ENCODE peak calls at places on chromosomes 13 and 19, in nine cellular contexts. U, W, P, D, B, N, F, Q and T are unnamed samples.

GRCh38 chr13:111337741-111338140 is 17.3 kb downstream of the TEX29 start:
- DNase-seq in N (no peak), D (no peak), U (no peak), Q (no peak), W (no peak), B (no peak), F (peak), P (no peak), T (no peak)

GRCh38 chr13:98975822-98976261 is 2.0 kb downstream of the DOCK9 start:
- DNase-seq in W (no peak), D (no peak), U (no peak), Q (no peak), B (no peak), F (no peak), N (no peak), P (peak), T (no peak)

GRCh38 chr19:6476155-6476895 is 5.3 kb downstream of the DENND1C start:
- DNase-seq in F (no peak), Q (peak), B (no peak), D (no peak), U (peak), W (peak), N (peak), P (peak), T (no peak)

GRCh38 chr13:99860736-99861135 is 110.8 kb downstream of the ZIC5 start:
- DNase-seq in D (no peak), Q (no peak), P (no peak), W (no peak), F (no peak), U (no peak), B (no peak), N (no peak), T (no peak)

GRCh38 chr13:113427562-113428468 is 25.5 kb downstream of the ADPRHL1 start:
- DNase-seq in U (no peak), F (no peak), N (no peak), W (no peak), P (no peak), Q (no peak), B (no peak), D (no peak), T (no peak)

GRCh38 chr13:21338156-21338555 is 120.9 kb downstream of the ZDHHC20 start:
- DNase-seq in D (no peak), B (no peak), N (no peak), U (no peak), F (no peak), W (no peak), P (no peak), Q (no peak), T (no peak)

GRCh38 chr13:42066542-42066941 is 18.1 kb downstream of the DGKH start:
- DNase-seq in F (no peak), D (no peak), B (no peak), U (no peak), Q (no peak), N (no peak), P (no peak), W (no peak), T (no peak)

GRCh38 chr19:1944088-1944915 is 3.3 kb downstream of the CSNK1G2 start:
- DNase-seq in B (no peak), U (no peak), P (no peak), F (no peak), D (no peak), N (no peak), W (no peak), Q (peak), T (no peak)

GRCh38 chr13:36046672-36047071 is 84.5 kb downstream of the DCLK1 start:
- DNase-seq in U (no peak), B (no peak), F (no peak), P (no peak), W (no peak), N (no peak), Q (no peak), D (no peak), T (no peak)

GRCh38 chr19:10543420-10544241 is at the start of gene ATG4D:
- DNase-seq in B (peak), Q (peak), P (peak), D (peak), W (peak), U (peak), N (peak), F (peak), T (no peak)

GRCh38 chr19:58544591-58545285 is 874 bp downstream of the TRIM28 start:
- DNase-seq in Q (no peak), W (no peak), P (peak), N (no peak), D (no peak), F (no peak), B (no peak), U (no peak), T (no peak)

GRCh38 chr19:48698046-48698445 is 2.3 kb downstream of the FUT2 start:
- DNase-seq in W (no peak), B (no peak), P (no peak), U (no peak), F (no peak), Q (no peak), N (no peak), D (no peak), T (no peak)

GRCh38 chr19:12156254-12157058 is at the start of gene ZNF625:
- DNase-seq in F (peak), D (peak), Q (peak), U (peak), P (peak), N (peak), B (peak), W (peak), T (peak)

GRCh38 chr19:48695743-48696352 is at the start of gene FUT2:
- DNase-seq in F (no peak), P (no peak), W (no peak), N (peak), B (no peak), Q (no peak), U (no peak), D (no peak), T (no peak)

GRCh38 chr13:23460309-23460708 is 26.8 kb upstream of the SACS start:
- DNase-seq in N (no peak), U (no peak), F (no peak), D (no peak), B (no peak), W (no peak), Q (no peak), P (no peak), T (no peak)

GRCh38 chr13:102724923-102725322 is 30.1 kb upstream of the METTL21C start:
- DNase-seq in B (no peak), F (no peak), Q (no peak), P (peak), W (no peak), D (peak), N (no peak), U (no peak), T (no peak)

GRCh38 chr13:48828962-48829405 is 146.7 kb upstream of the FNDC3A start:
- DNase-seq in W (no peak), U (no peak), Q (no peak), D (no peak), N (no peak), F (no peak), P (no peak), B (no peak), T (no peak)

GRCh38 chr13:84896128-84896527 is 903.1 kb downstream of the SLITRK6 start:
- DNase-seq in D (no peak), F (no peak), B (no peak), Q (peak), W (no peak), P (peak), N (peak), U (no peak), T (no peak)

GRCh38 chr19:33627526-33627925 is 5.8 kb downstream of the CHST8 start:
- DNase-seq in W (no peak), F (no peak), P (no peak), U (peak), N (no peak), D (no peak), Q (no peak), B (no peak), T (no peak)

GRCh38 chr13:19810996-19811881 is 28.5 kb upstream of the PSPC1 start:
- DNase-seq in N (peak), B (no peak), D (no peak), F (no peak), U (no peak), P (no peak), W (no peak), Q (no peak), T (no peak)

GRCh38 chr13:70249332-70250064 is 141.2 kb upstream of the KLHL1 start:
- DNase-seq in D (no peak), Q (no peak), P (no peak), F (no peak), N (no peak), W (no peak), B (no peak), U (no peak), T (no peak)

GRCh38 chr13:71249031-71249430 is 618.0 kb downstream of the DACH1 start:
- DNase-seq in B (no peak), P (no peak), F (no peak), D (no peak), Q (no peak), N (no peak), W (no peak), U (no peak), T (no peak)

GRCh38 chr13:33100876-33101275 is 84.7 kb downstream of the KL start:
- DNase-seq in U (no peak), D (no peak), N (no peak), B (no peak), Q (no peak), P (no peak), F (no peak), W (no peak), T (no peak)

DNA sequence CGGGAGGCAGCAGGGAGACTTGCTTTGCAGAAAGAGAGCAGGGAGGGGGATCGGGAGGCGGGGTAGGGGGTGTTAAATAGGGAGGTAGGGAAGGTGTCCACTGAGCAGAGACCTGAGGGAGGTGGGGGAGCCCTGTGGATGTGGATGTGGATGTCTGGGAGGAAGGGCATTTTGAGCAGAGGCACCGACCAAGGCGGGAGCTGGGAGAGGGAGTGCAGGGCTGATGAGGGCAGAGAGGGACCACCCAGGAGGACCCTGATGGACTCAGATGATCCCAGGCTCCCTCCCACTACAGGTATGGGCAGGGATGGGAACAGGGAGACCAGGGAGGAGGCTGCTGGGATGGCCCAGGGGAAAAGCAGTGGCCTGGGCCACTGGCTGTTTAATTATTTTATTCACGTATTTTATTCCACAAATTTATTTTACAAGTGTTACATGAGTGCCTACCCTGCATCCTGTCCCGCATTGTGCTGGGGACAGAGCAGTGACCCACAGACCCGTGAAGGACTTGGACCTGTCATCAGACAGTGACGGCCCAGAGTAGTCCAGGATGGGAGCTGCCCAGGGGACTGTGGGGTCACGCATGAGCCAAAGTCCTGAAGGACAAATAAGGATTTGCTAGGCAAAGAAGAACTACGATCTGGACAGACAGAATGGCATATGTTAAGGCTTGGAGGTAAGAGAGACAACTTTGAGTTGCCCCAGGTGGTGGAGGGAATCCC is 5.3 kb downstream of the GRAMD1A start:
- DNase-seq in Q (no peak), D (no peak), U (no peak), N (no peak), B (no peak), W (no peak), F (no peak), P (peak), T (no peak)
- H3K27ac ChIP-seq in Q (peak), D (no peak), U (no peak), N (peak), B (no peak), W (no peak), F (no peak), P (peak), T (peak)

GRCh38 chr19:45400192-45400591 is 4.7 kb downstream of the PPP1R13L start:
- DNase-seq in F (no peak), W (peak), U (no peak), P (no peak), B (no peak), D (no peak), Q (no peak), N (no peak), T (no peak)

GRCh38 chr19:45403781-45404556 is 900 bp downstream of the PPP1R13L start:
- DNase-seq in N (peak), U (peak), P (peak), D (no peak), F (peak), W (peak), B (no peak), Q (peak), T (no peak)

GRCh38 chr19:45403272-45403671 is 1.6 kb downstream of the PPP1R13L start:
- DNase-seq in P (peak), Q (no peak), F (no peak), W (no peak), U (no peak), N (no peak), B (no peak), D (no peak), T (no peak)

GRCh38 chr19:45402469-45403070 is 2.3 kb downstream of the PPP1R13L start:
- DNase-seq in W (peak), U (peak), D (no peak), F (no peak), N (peak), B (no peak), P (no peak), Q (peak), T (no peak)

GRCh38 chr19:45401815-45402468 is 2.9 kb downstream of the PPP1R13L start:
- DNase-seq in P (no peak), W (no peak), F (no peak), B (no peak), N (no peak), U (no peak), D (no peak), Q (no peak), T (no peak)
- H3K27ac ChIP-seq in P (no peak), W (peak), F (peak), B (peak), N (peak), U (no peak), D (no peak), Q (peak), T (peak)

GRCh38 chr13:69040898-69041297 is 1066.7 kb upstream of the ATXN8OS start:
- DNase-seq in U (no peak), F (no peak), N (no peak), B (no peak), P (no peak), Q (no peak), D (no peak), W (no peak), T (no peak)

GRCh38 chr13:69035771-69036170 is 1071.9 kb upstream of the ATXN8OS start:
- DNase-seq in U (no peak), F (no peak), W (no peak), N (no peak), Q (no peak), D (no peak), B (no peak), P (no peak), T (no peak)
- H3K27ac ChIP-seq in U (no peak), F (no peak), W (no peak), N (no peak), Q (no peak), D (no peak), B (no peak), P (no peak), T (no peak)

DNA sequence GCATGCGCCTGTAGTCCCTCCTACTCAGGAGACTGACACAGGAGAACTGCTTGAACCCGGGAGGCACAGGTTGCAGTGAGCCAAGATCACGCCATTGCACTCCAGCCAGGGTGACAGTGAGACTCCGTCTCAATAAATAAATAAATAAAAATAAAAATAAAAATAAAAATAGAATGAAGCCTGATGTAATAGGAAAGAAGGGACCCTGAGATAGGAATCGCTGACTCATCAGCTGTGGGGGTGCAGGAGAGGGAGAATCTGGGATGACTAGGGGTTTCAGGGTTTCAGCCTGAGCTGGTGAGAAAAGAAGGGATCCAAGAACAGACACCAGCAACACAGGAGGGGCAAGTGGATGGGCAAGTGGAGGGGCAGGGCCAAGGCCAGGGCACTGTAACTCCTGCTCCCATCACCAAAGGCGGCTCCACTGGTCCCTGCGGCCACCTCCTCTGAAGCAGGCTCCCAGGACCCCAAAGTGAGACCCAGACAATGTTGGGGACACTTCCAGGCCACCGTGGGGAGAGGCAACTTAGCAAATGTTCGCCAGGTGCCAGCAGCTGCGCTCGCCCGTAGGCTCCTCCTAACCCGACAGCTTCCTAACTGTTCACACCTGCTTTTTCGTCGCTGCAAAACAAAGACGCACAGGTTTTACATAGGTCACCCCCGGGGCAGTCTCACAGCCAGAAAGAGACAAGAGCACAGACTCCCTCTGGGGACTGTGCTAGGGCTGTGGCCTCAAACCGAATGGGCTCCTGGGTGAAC is 1.2 kb downstream of the HAUS8 start:
- DNase-seq in Q (peak), P (peak), F (no peak), W (no peak), N (peak), B (no peak), U (no peak), D (no peak), T (no peak)
- H3K27ac ChIP-seq in Q (no peak), P (peak), F (no peak), W (no peak), N (peak), B (peak), U (no peak), D (no peak), T (no peak)

GRCh38 chr13:30371649-30372265 is 50.5 kb upstream of the UBE2L5 start:
- DNase-seq in B (no peak), N (peak), W (no peak), U (no peak), Q (no peak), F (no peak), D (no peak), P (no peak), T (no peak)
- H3K27ac ChIP-seq in B (no peak), N (peak), W (no peak), U (no peak), Q (no peak), F (no peak), D (no peak), P (no peak), T (no peak)

GRCh38 chr19:54013866-54014265 is 22.4 kb downstream of the CACNG6 start:
- DNase-seq in P (no peak), F (no peak), N (no peak), Q (no peak), U (no peak), W (no peak), B (no peak), D (no peak), T (no peak)

GRCh38 chr19:54009440-54009839 is 18.0 kb downstream of the CACNG6 start:
- DNase-seq in N (no peak), Q (no peak), P (no peak), D (no peak), F (no peak), W (no peak), U (no peak), B (no peak), T (no peak)

GRCh38 chr19:54010474-54010873 is 19.0 kb downstream of the CACNG6 start:
- DNase-seq in Q (no peak), P (no peak), N (no peak), W (no peak), U (no peak), F (no peak), D (no peak), B (no peak), T (no peak)

GRCh38 chr19:54014920-54015560 is 23.6 kb downstream of the CACNG6 start:
- DNase-seq in F (no peak), N (no peak), D (no peak), P (no peak), W (no peak), U (no peak), Q (no peak), B (no peak), T (no peak)

DNA sequence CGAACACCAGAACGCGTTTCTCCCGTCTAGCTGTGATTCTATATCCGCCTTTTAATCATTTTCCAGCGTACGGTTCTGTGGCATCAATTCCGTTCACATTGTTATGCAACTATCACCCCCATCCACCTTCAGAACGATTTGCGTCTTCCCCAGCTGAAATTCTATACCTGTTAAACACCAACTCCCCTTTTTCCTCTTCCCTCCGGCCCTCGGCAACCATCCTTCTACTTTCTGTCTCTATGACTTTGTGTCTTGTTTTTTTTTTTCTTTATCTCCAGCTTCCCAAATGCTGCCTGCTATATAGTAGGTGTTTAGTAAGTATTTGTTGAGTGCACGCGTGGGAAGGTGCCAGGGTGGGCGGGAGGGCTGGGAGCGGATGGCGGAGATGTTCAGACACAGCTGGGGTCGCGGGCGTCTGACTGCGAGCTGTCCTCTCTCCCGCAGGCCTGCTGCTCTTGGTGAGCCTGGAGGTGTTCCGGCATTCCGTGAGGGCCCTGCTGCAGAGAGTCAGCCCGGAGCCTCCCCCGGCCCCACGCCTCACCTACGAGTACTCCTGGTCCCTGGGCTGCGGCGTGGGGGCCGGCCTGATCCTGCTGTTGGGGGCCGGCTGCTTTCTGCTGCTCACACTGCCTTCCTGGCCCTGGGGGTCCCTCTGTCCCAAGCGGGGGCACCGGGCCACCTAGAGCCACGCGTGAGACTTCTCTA is 20.2 kb downstream of the CACNG6 start:
- DNase-seq in D (no peak), W (no peak), N (no peak), U (no peak), F (no peak), Q (no peak), P (no peak), B (no peak), T (no peak)
- H3K27ac ChIP-seq in D (no peak), W (no peak), N (no peak), U (no peak), F (no peak), Q (no peak), P (no peak), B (no peak), T (no peak)